ENCODE peak calls at places on chromosome 19, in four cellular contexts. One of them, this sample, is unnamed.

GRCh38 chr19:49441210-49441959 is at the start of gene SLC17A7:
- DNase-seq in cardiac fibroblast: no peak
- DNase-seq in thoracic aorta: no peak
- DNase-seq in PC-3: peak; percentile 40
- DNase-seq in this sample: no peak

GRCh38 chr19:56106397-56106849 is 14.7 kb downstream of the ZNF787 start:
- DNase-seq in thoracic aorta: no peak
- DNase-seq in PC-3: no peak
- DNase-seq in cardiac fibroblast: no peak
- DNase-seq in this sample: no peak

GRCh38 chr19:5434970-5435641 is 20.1 kb upstream of the ZNRF4 start:
- DNase-seq in thoracic aorta: no peak
- DNase-seq in cardiac fibroblast: peak; percentile 37
- DNase-seq in PC-3: peak; percentile 88
- DNase-seq in this sample: peak; percentile 70

GRCh38 chr19:57708641-57709354 is at the start of gene ZNF154:
- DNase-seq in cardiac fibroblast: peak; percentile 83
- DNase-seq in PC-3: no peak
- DNase-seq in thoracic aorta: no peak
- DNase-seq in this sample: peak; percentile 55

GRCh38 chr19:29670255-29670654 is 5.0 kb downstream of the PLEKHF1 start:
- DNase-seq in PC-3: no peak
- DNase-seq in thoracic aorta: no peak
- DNase-seq in cardiac fibroblast: no peak
- DNase-seq in this sample: no peak

GRCh38 chr19:47032171-47032811 is 12.7 kb downstream of the NPAS1 start:
- DNase-seq in thoracic aorta: no peak
- DNase-seq in PC-3: peak; percentile 56
- DNase-seq in cardiac fibroblast: peak; percentile 26
- DNase-seq in this sample: peak; percentile 69

GRCh38 chr19:16374436-16374835 is 49.8 kb downstream of the KLF2 start:
- DNase-seq in thoracic aorta: no peak
- DNase-seq in PC-3: no peak
- DNase-seq in cardiac fibroblast: no peak
- DNase-seq in this sample: no peak

GRCh38 chr19:38813323-38813722 is 578 bp upstream of the LGALS4 start:
- DNase-seq in thoracic aorta: no peak
- DNase-seq in PC-3: no peak
- DNase-seq in cardiac fibroblast: no peak
- DNase-seq in this sample: no peak

GRCh38 chr19:38389101-38389925 is 816 bp downstream of the SPRED3 start:
- DNase-seq in PC-3: peak; percentile 72
- DNase-seq in thoracic aorta: peak; percentile 46
- DNase-seq in cardiac fibroblast: peak; percentile 81
- DNase-seq in this sample: peak; percentile 73

GRCh38 chr19:55526216-55527196 is 10.4 kb downstream of the SBK2 start:
- DNase-seq in PC-3: peak; percentile 87
- DNase-seq in thoracic aorta: no peak
- DNase-seq in cardiac fibroblast: peak; percentile 85
- DNase-seq in this sample: peak; percentile 43

GRCh38 chr19:18149596-18149975 is 3.4 kb upstream of the PIK3R2 start:
- DNase-seq in cardiac fibroblast: no peak
- DNase-seq in PC-3: no peak
- DNase-seq in thoracic aorta: no peak
- DNase-seq in this sample: no peak

GRCh38 chr19:52638601-52639000 is 446 bp upstream of the ZNF83 start:
- DNase-seq in cardiac fibroblast: no peak
- DNase-seq in thoracic aorta: no peak
- DNase-seq in PC-3: no peak
- DNase-seq in this sample: no peak

GRCh38 chr19:29086182-29086581 is 126.8 kb downstream of the UQCRFS1 start:
- DNase-seq in PC-3: no peak
- DNase-seq in thoracic aorta: no peak
- DNase-seq in cardiac fibroblast: no peak
- DNase-seq in this sample: no peak

GRCh38 chr19:30420881-30421280 is 48.7 kb downstream of the ZNF536 start:
- DNase-seq in cardiac fibroblast: no peak
- DNase-seq in thoracic aorta: no peak
- DNase-seq in PC-3: no peak
- DNase-seq in this sample: no peak

GRCh38 chr19:56144816-56145215 is 3.7 kb downstream of the ZNF444 start:
- DNase-seq in PC-3: no peak
- DNase-seq in thoracic aorta: no peak
- DNase-seq in cardiac fibroblast: no peak
- DNase-seq in this sample: no peak

GRCh38 chr19:3995619-3996018 is 10.4 kb upstream of the EEF2 start:
- DNase-seq in PC-3: no peak
- DNase-seq in cardiac fibroblast: no peak
- DNase-seq in thoracic aorta: no peak
- DNase-seq in this sample: no peak

DNA sequence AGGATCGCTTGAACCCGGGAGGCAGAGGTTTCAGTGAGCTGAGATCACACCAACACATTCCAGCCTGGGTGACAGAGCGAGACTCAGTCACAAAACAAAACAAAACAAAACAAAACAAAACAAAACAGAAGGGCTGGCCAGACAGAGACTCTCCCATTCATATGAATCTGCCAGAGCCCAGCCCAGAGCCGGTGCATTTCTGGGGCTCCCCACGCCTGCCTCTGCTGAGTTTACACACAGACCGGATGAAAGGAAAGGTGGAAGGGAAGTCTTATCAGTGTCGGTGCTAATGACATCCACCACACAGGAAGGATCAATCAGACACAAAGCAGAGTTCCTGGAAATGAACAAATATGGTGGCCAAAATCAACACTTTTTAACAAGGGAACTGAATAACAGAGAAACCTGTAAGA is 6.8 kb downstream of the TRAPPC6A start:
- DNase-seq in cardiac fibroblast: peak; percentile 20
- DNase-seq in thoracic aorta: no peak
- DNase-seq in PC-3: no peak
- DNase-seq in this sample: peak; percentile 46
- H3K4me3 ChIP-seq in cardiac fibroblast: no peak overlapping the region
- H3K4me3 ChIP-seq in thoracic aorta: no peak overlapping the region
- H3K4me3 ChIP-seq in PC-3: no peak overlapping the region
- H3K4me3 ChIP-seq in this sample: no peak overlapping the region

DNA sequence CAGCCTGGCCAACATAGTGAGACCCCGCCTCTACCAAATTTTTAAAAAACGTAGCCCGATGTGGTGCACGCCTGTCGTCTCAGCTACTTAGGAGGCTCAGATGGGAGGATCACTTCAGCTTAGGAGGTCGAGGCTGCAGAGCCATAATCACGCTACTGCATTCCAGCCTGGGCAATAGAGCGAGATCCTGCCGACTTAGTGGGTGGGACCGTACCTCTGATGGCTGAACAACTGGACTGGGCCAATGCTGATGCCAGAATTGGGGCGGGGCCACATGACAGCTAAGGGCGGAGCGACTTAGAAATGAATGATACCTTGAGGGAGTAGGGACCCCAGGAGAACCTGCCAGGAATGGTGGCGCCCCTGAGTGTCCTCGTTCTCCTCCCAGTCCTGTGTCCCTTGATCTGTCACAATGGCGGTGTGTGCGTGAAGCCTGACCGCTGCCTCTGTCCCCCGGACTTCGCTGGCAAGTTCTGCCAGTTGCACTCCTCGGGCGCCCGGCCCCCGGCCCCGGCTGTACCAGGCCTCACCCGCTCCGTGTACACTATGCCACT is 3.6 kb downstream of the LTBP4 start:
- DNase-seq in thoracic aorta: no peak
- DNase-seq in PC-3: peak; percentile 42
- DNase-seq in cardiac fibroblast: no peak
- DNase-seq in this sample: peak; percentile 57
- TF ChIP-seq CTCF in thoracic aorta: no peak
- TF ChIP-seq CTCF in PC-3: no peak
- TF ChIP-seq CTCF in cardiac fibroblast: no peak
- TF ChIP-seq CTCF in this sample: no peak

GRCh38 chr19:37313335-37313627 is 57.6 kb upstream of the ZNF527 start:
- DNase-seq in PC-3: no peak
- DNase-seq in thoracic aorta: no peak
- DNase-seq in cardiac fibroblast: no peak
- DNase-seq in this sample: no peak
- H3K4me3 ChIP-seq in PC-3: no peak overlapping the region
- H3K4me3 ChIP-seq in thoracic aorta: peak overlapping the region; percentile 74
- H3K4me3 ChIP-seq in cardiac fibroblast: no peak overlapping the region
- H3K4me3 ChIP-seq in this sample: no peak overlapping the region

GRCh38 chr19:33375156-33375744 is 1.7 kb downstream of the CEBPG start:
- DNase-seq in thoracic aorta: no peak
- DNase-seq in cardiac fibroblast: no peak
- DNase-seq in PC-3: no peak
- DNase-seq in this sample: no peak

GRCh38 chr19:33375760-33376159 is 2.3 kb downstream of the CEBPG start:
- DNase-seq in PC-3: peak; percentile 21
- DNase-seq in thoracic aorta: no peak
- DNase-seq in cardiac fibroblast: peak; percentile 43
- DNase-seq in this sample: peak; percentile 38

GRCh38 chr19:33374406-33374703 is 846 bp downstream of the CEBPG start:
- DNase-seq in thoracic aorta: no peak
- DNase-seq in cardiac fibroblast: no peak
- DNase-seq in PC-3: peak; percentile 13
- DNase-seq in this sample: peak; percentile 31

GRCh38 chr19:33376423-33376822 is 2.9 kb downstream of the CEBPG start:
- DNase-seq in PC-3: peak; percentile 81
- DNase-seq in thoracic aorta: peak; percentile 66
- DNase-seq in cardiac fibroblast: peak; percentile 86
- DNase-seq in this sample: peak; percentile 91

DNA sequence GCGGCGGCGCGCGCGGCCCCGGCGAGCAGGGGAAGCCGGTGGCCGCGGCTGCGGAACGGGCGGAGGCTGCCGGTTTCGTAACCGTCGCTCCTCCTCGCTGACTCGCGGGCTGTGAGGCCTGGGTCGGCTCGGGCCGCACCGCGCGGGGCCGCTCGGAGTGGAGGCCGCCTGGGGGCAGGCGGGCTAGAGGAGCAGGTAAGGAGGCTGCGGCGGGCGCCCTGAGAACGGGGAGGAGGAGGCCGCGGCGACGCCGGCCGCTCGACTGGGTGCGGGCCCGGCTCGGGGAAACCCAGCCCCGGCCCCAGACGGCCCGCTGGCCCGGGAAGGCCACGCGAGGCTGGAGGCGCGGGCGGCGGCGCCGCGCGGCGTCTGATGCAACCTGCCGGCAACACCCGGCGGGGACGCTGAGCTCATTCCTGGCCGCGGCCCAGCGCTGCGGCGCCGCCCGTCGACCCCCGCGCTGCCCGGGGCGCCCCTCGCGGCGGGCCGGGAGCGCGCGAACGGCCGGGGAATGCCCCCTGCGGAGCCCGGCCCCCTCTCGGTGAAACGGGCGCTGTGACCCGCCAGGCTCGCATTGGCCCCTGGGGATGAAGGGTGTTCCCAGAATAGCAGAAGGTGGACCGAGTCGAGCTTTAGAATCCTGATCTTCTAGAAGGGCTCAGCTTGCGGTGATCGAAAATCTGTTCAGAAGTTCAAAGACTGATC is at the start of gene CEBPG:
- DNase-seq in thoracic aorta: no peak
- DNase-seq in PC-3: peak; percentile 35
- DNase-seq in cardiac fibroblast: peak; percentile 72
- DNase-seq in this sample: peak; percentile 54
- TF ChIP-seq CTCF in thoracic aorta: no peak
- TF ChIP-seq CTCF in PC-3: no peak
- TF ChIP-seq CTCF in cardiac fibroblast: no peak
- TF ChIP-seq CTCF in this sample: no peak

GRCh38 chr19:48395170-48395455 is 1.6 kb downstream of the GRIN2D start:
- DNase-seq in thoracic aorta: no peak
- DNase-seq in PC-3: no peak
- DNase-seq in cardiac fibroblast: no peak
- DNase-seq in this sample: no peak

GRCh38 chr19:48393196-48393558 is 291 bp upstream of the GRIN2D start:
- DNase-seq in cardiac fibroblast: no peak
- DNase-seq in PC-3: no peak
- DNase-seq in thoracic aorta: no peak
- DNase-seq in this sample: no peak

GRCh38 chr19:48393559-48394330 is at the start of gene GRIN2D:
- DNase-seq in cardiac fibroblast: peak; percentile 53
- DNase-seq in PC-3: peak; percentile 26
- DNase-seq in thoracic aorta: no peak
- DNase-seq in this sample: no peak

GRCh38 chr19:48395499-48395898 is 2.0 kb downstream of the GRIN2D start:
- DNase-seq in cardiac fibroblast: no peak
- DNase-seq in thoracic aorta: no peak
- DNase-seq in PC-3: no peak
- DNase-seq in this sample: no peak

GRCh38 chr19:48394331-48395169 is 1.1 kb downstream of the GRIN2D start:
- DNase-seq in thoracic aorta: no peak
- DNase-seq in PC-3: no peak
- DNase-seq in cardiac fibroblast: no peak
- DNase-seq in this sample: no peak
- H3K4me3 ChIP-seq in thoracic aorta: no peak overlapping the region
- H3K4me3 ChIP-seq in PC-3: peak overlapping the region; percentile 65
- H3K4me3 ChIP-seq in cardiac fibroblast: no peak overlapping the region
- H3K4me3 ChIP-seq in this sample: peak overlapping the region; percentile 10

GRCh38 chr19:8441725-8442544 is 2.8 kb upstream of the HNRNPM start:
- DNase-seq in thoracic aorta: no peak
- DNase-seq in cardiac fibroblast: no peak
- DNase-seq in PC-3: no peak
- DNase-seq in this sample: peak; percentile 64

GRCh38 chr19:8438236-8438635 is 6.5 kb upstream of the HNRNPM start:
- DNase-seq in thoracic aorta: no peak
- DNase-seq in PC-3: no peak
- DNase-seq in cardiac fibroblast: no peak
- DNase-seq in this sample: no peak
- TF ChIP-seq CTCF in thoracic aorta: no peak
- TF ChIP-seq CTCF in PC-3: no peak
- TF ChIP-seq CTCF in cardiac fibroblast: no peak
- TF ChIP-seq CTCF in this sample: no peak

GRCh38 chr19:45601115-45601514 is 897 bp downstream of the GPR4 start:
- DNase-seq in cardiac fibroblast: no peak
- DNase-seq in PC-3: peak; percentile 25
- DNase-seq in thoracic aorta: no peak
- DNase-seq in this sample: no peak

GRCh38 chr19:45599286-45599685 is 2.7 kb downstream of the GPR4 start:
- DNase-seq in cardiac fibroblast: no peak
- DNase-seq in PC-3: no peak
- DNase-seq in thoracic aorta: no peak
- DNase-seq in this sample: no peak

GRCh38 chr19:45598267-45599011 is 3.6 kb downstream of the GPR4 start:
- DNase-seq in cardiac fibroblast: peak; percentile 69
- DNase-seq in PC-3: peak; percentile 13
- DNase-seq in thoracic aorta: no peak
- DNase-seq in this sample: no peak

GRCh38 chr19:45601524-45602522 is at the start of gene GPR4:
- DNase-seq in cardiac fibroblast: peak; percentile 63
- DNase-seq in PC-3: peak; percentile 6
- DNase-seq in thoracic aorta: no peak
- DNase-seq in this sample: no peak

GRCh38 chr19:45600340-45600885 is 1.6 kb downstream of the GPR4 start:
- DNase-seq in thoracic aorta: no peak
- DNase-seq in cardiac fibroblast: no peak
- DNase-seq in PC-3: no peak
- DNase-seq in this sample: no peak
- H3K4me3 ChIP-seq in thoracic aorta: peak overlapping the region; percentile 56
- H3K4me3 ChIP-seq in cardiac fibroblast: peak overlapping the region; percentile 67
- H3K4me3 ChIP-seq in PC-3: peak overlapping the region; percentile 65
- H3K4me3 ChIP-seq in this sample: no peak overlapping the region

DNA sequence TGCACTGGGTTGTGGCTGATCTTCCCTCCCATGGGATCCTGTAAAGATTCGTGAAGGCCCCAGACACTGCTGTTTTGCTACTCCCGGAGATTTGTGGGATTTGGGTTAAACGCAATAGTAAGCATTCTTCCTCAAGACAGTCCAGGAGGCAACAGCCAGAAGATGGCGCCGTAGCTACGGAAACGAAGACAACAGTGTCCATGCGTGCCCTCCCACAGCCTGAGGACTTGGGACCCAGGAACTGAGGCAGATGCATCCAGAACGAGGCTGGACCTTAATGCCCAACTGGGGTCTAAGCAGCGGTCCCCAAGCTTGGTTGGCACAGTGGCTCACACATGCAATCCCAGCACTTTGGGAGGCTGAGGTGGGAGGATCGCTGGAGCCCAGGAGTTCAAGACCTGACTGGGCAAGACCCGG is 57.6 kb upstream of the ZNF507 start:
- DNase-seq in cardiac fibroblast: peak; percentile 87
- DNase-seq in PC-3: peak; percentile 60
- DNase-seq in thoracic aorta: peak; percentile 11
- DNase-seq in this sample: peak; percentile 35
- TF ChIP-seq CTCF in cardiac fibroblast: peak; percentile 57
- TF ChIP-seq CTCF in PC-3: peak; percentile 64
- TF ChIP-seq CTCF in thoracic aorta: peak; percentile 21
- TF ChIP-seq CTCF in this sample: peak; percentile 42

This sample was measured in epithelial cell of esophagus.